ENCODE peak calls at places on chromosome 12, in nine cellular contexts. H is mucosa of gallbladder, I is foreskin keratinocyte, F is astrocyte of the cerebellum, J is aorta, O is lower lobe of right lung, P is neuronal stem cell, G is endothelial cell, T is Right ventricle myocardium superior. X is an unnamed sample.

GRCh38 chr12:4148418-4149056 is 125.0 kb upstream of the CCND2 start:
- DNase-seq in G (no peak), T (peak), J (no peak), I (peak), P (no peak), H (no peak), O (peak), F (no peak), X (no peak)

GRCh38 chr12:88248606-88249005 is 106.5 kb downstream of the TMTC3 start:
- DNase-seq in P (no peak), I (no peak), F (no peak), H (no peak), T (no peak), G (no peak), O (no peak), J (no peak), X (no peak)

GRCh38 chr12:89335452-89336244 is 16.7 kb downstream of the DUSP6 start:
- DNase-seq in H (no peak), T (no peak), I (no peak), P (no peak), F (no peak), O (no peak), G (no peak), J (no peak), X (no peak)

GRCh38 chr12:123763093-123763492 is 992 bp downstream of the DNAH10 start:
- DNase-seq in O (no peak), T (no peak), I (no peak), G (no peak), J (no peak), H (no peak), F (no peak), P (no peak), X (no peak)

GRCh38 chr12:46857486-46857885 is 31.7 kb upstream of the SLC38A4 start:
- DNase-seq in P (no peak), T (no peak), O (no peak), F (no peak), I (no peak), H (no peak), J (no peak), G (no peak), X (no peak)

GRCh38 chr12:27826076-27826475 is 46.0 kb upstream of the MANSC4 start:
- DNase-seq in P (no peak), O (no peak), F (no peak), J (no peak), T (no peak), H (no peak), G (no peak), I (peak), X (no peak)

GRCh38 chr12:93308281-93308680 is 69.4 kb upstream of the NUDT4 start:
- DNase-seq in P (no peak), G (no peak), H (no peak), T (no peak), F (no peak), J (no peak), O (no peak), I (no peak), X (no peak)

GRCh38 chr12:24025153-24025798 is 75.8 kb upstream of the SOX5 start:
- DNase-seq in J (no peak), G (no peak), H (no peak), O (no peak), F (no peak), T (no peak), P (no peak), I (peak), X (no peak)

GRCh38 chr12:106195638-106196037 is 52.2 kb downstream of the CKAP4 start:
- DNase-seq in O (no peak), I (no peak), F (peak), G (no peak), J (peak), H (peak), P (no peak), T (peak), X (no peak)

GRCh38 chr12:82896979-82897378 is 210.3 kb downstream of the TMTC2 start:
- DNase-seq in H (peak), O (no peak), I (peak), P (no peak), F (peak), T (no peak), J (no peak), G (no peak), X (peak)

GRCh38 chr12:120925740-120926563 is 21.8 kb upstream of the SPPL3 start:
- DNase-seq in H (no peak), T (no peak), G (no peak), P (no peak), O (no peak), I (peak), J (peak), F (no peak), X (peak)

GRCh38 chr12:34599530-34600513 is 577.5 kb downstream of the ALG10 start:
- DNase-seq in T (peak), F (no peak), H (no peak), G (no peak), I (no peak), O (no peak), P (no peak), J (peak), X (no peak)

GRCh38 chr12:124678421-124678893 is 111.0 kb upstream of the NCOR2 start:
- DNase-seq in F (no peak), I (no peak), G (no peak), T (no peak), O (no peak), J (no peak), P (no peak), H (no peak), X (no peak)

GRCh38 chr12:24679135-24679534 is 269.8 kb downstream of the BCAT1 start:
- DNase-seq in F (no peak), T (no peak), I (peak), H (no peak), G (no peak), P (peak), J (no peak), O (no peak), X (no peak)

GRCh38 chr12:5230151-5230550 is 186.5 kb downstream of the KCNA5 start:
- DNase-seq in J (no peak), T (no peak), F (peak), G (no peak), O (no peak), P (no peak), H (no peak), I (no peak), X (no peak)

GRCh38 chr12:16352481-16352880 is 5.0 kb downstream of the MGST1 start:
- DNase-seq in G (no peak), J (no peak), F (no peak), O (no peak), T (no peak), H (no peak), P (no peak), I (peak), X (no peak)

GRCh38 chr12:114902665-114903393 is 218.9 kb upstream of the TBX3 start:
- DNase-seq in P (no peak), I (peak), T (no peak), J (no peak), G (no peak), H (no peak), F (peak), O (no peak), X (no peak)

GRCh38 chr12:80422549-80422948 is 21.5 kb upstream of the PTPRQ start:
- DNase-seq in F (peak), H (no peak), T (no peak), O (no peak), G (no peak), I (peak), P (no peak), J (no peak), X (no peak)

GRCh38 chr12:66813137-66813867 is 134.4 kb upstream of the GRIP1 start:
- DNase-seq in T (no peak), J (no peak), H (no peak), F (no peak), G (peak), O (no peak), I (peak), P (no peak), X (peak)

X was measured in Calu3.